ENCODE peak calls at places on chromosomes 1 and 21, in eight cellular contexts. One of them, this sample, is unnamed.

GRCh38 chr1:245094954-245095353 is 59.8 kb upstream of the KIF26B start:
- DNase-seq in NCI-H446 treated with DMSO at 0.1 percent for 48 hours: no peak
- DNase-seq in amygdala: no peak
- DNase-seq in kidney: no peak
- DNase-seq in effector memory CD8-positive, alpha-beta T cell: no peak
- DNase-seq in heart right ventricle: no peak
- DNase-seq in HCEC 1CT: no peak
- DNase-seq in colonic mucosa: no peak
- DNase-seq in this sample: no peak

GRCh38 chr21:34152500-34152899 is 79.1 kb downstream of the MRPS6 start:
- DNase-seq in NCI-H446 treated with DMSO at 0.1 percent for 48 hours: no peak
- DNase-seq in amygdala: no peak
- DNase-seq in kidney: no peak
- DNase-seq in effector memory CD8-positive, alpha-beta T cell: no peak
- DNase-seq in heart right ventricle: no peak
- DNase-seq in HCEC 1CT: no peak
- DNase-seq in colonic mucosa: no peak
- DNase-seq in this sample: no peak

GRCh38 chr1:51754666-51755065 is 123.9 kb downstream of the NRDC start:
- DNase-seq in NCI-H446 treated with DMSO at 0.1 percent for 48 hours: no peak
- DNase-seq in amygdala: no peak
- DNase-seq in kidney: no peak
- DNase-seq in effector memory CD8-positive, alpha-beta T cell: no peak
- DNase-seq in heart right ventricle: no peak
- DNase-seq in HCEC 1CT: no peak
- DNase-seq in colonic mucosa: no peak
- DNase-seq in this sample: no peak

GRCh38 chr1:169928438-169929209 is 34.9 kb upstream of the SCYL3 start:
- DNase-seq in NCI-H446 treated with DMSO at 0.1 percent for 48 hours: peak
- DNase-seq in amygdala: no peak
- DNase-seq in kidney: no peak
- DNase-seq in effector memory CD8-positive, alpha-beta T cell: no peak
- DNase-seq in heart right ventricle: no peak
- DNase-seq in HCEC 1CT: peak
- DNase-seq in colonic mucosa: no peak
- DNase-seq in this sample: no peak

GRCh38 chr1:22496536-22497160 is 45.0 kb downstream of the ZBTB40 start:
- DNase-seq in NCI-H446 treated with DMSO at 0.1 percent for 48 hours: no peak
- DNase-seq in amygdala: no peak
- DNase-seq in kidney: no peak
- DNase-seq in effector memory CD8-positive, alpha-beta T cell: no peak
- DNase-seq in heart right ventricle: no peak
- DNase-seq in HCEC 1CT: no peak
- DNase-seq in colonic mucosa: no peak
- DNase-seq in this sample: no peak

GRCh38 chr1:10788592-10789006 is 7.8 kb downstream of the CASZ1 start:
- DNase-seq in NCI-H446 treated with DMSO at 0.1 percent for 48 hours: no peak
- DNase-seq in amygdala: peak
- DNase-seq in kidney: no peak
- DNase-seq in effector memory CD8-positive, alpha-beta T cell: no peak
- DNase-seq in heart right ventricle: peak
- DNase-seq in HCEC 1CT: no peak
- DNase-seq in colonic mucosa: no peak
- DNase-seq in this sample: no peak

GRCh38 chr1:10152709-10153284 is 57.6 kb upstream of the KIF1B start:
- DNase-seq in NCI-H446 treated with DMSO at 0.1 percent for 48 hours: peak
- DNase-seq in amygdala: peak
- DNase-seq in kidney: no peak
- DNase-seq in effector memory CD8-positive, alpha-beta T cell: no peak
- DNase-seq in heart right ventricle: peak
- DNase-seq in HCEC 1CT: peak
- DNase-seq in colonic mucosa: peak
- DNase-seq in this sample: no peak

GRCh38 chr1:5847013-5847654 is 145.1 kb downstream of the NPHP4 start:
- DNase-seq in NCI-H446 treated with DMSO at 0.1 percent for 48 hours: no peak
- DNase-seq in amygdala: no peak
- DNase-seq in kidney: no peak
- DNase-seq in effector memory CD8-positive, alpha-beta T cell: no peak
- DNase-seq in heart right ventricle: no peak
- DNase-seq in HCEC 1CT: no peak
- DNase-seq in colonic mucosa: no peak
- DNase-seq in this sample: no peak

GRCh38 chr1:81230983-81231728 is 569.6 kb upstream of the ADGRL2 start:
- DNase-seq in NCI-H446 treated with DMSO at 0.1 percent for 48 hours: no peak
- DNase-seq in amygdala: no peak
- DNase-seq in kidney: no peak
- DNase-seq in effector memory CD8-positive, alpha-beta T cell: no peak
- DNase-seq in heart right ventricle: no peak
- DNase-seq in HCEC 1CT: no peak
- DNase-seq in colonic mucosa: no peak
- DNase-seq in this sample: no peak

GRCh38 chr1:192133350-192133950 is 24.8 kb upstream of the RGS18 start:
- DNase-seq in NCI-H446 treated with DMSO at 0.1 percent for 48 hours: no peak
- DNase-seq in amygdala: no peak
- DNase-seq in kidney: no peak
- DNase-seq in effector memory CD8-positive, alpha-beta T cell: no peak
- DNase-seq in heart right ventricle: no peak
- DNase-seq in HCEC 1CT: peak
- DNase-seq in colonic mucosa: no peak
- DNase-seq in this sample: no peak

GRCh38 chr1:3186526-3186921 is 117.5 kb downstream of the PRDM16 start:
- DNase-seq in NCI-H446 treated with DMSO at 0.1 percent for 48 hours: no peak
- DNase-seq in amygdala: no peak
- DNase-seq in kidney: peak
- DNase-seq in effector memory CD8-positive, alpha-beta T cell: no peak
- DNase-seq in heart right ventricle: peak
- DNase-seq in HCEC 1CT: no peak
- DNase-seq in colonic mucosa: peak
- DNase-seq in this sample: no peak

This sample was measured in esophagus muscularis mucosa.